ENCODE peak calls at places on chromosomes 13 and 19, in five cellular contexts. G is A549, B is HepG2, K is K562, N is GM12878. M is an unnamed sample.

GRCh38 chr13:79662882-79663281 is 181.9 kb downstream of the NDFIP2 start:
- DNase-seq in G (no peak), B (no peak), K (no peak), N (no peak), M (peak; percentile 42)

GRCh38 chr19:1474011-1474764 is 4.8 kb downstream of the C19orf25 start:
- DNase-seq in N (no peak), K (no peak), G (no peak), B (no peak), M (no peak)

GRCh38 chr19:44776402-44777096 is 1.1 kb upstream of the CBLC start:
- DNase-seq in B (no peak), K (no peak), G (no peak), N (no peak), M (no peak)

GRCh38 chr13:111384441-111385181 is 64.2 kb downstream of the TEX29 start:
- DNase-seq in K (no peak), B (no peak), N (no peak), G (no peak), M (no peak)

GRCh38 chr13:103815619-103816018 is 749.4 kb upstream of the SLC10A2 start:
- DNase-seq in G (no peak), B (no peak), K (no peak), N (no peak), M (no peak)

GRCh38 chr13:111938743-111939142 is 128.2 kb upstream of the SOX1 start:
- DNase-seq in N (no peak), B (no peak), K (no peak), G (no peak), M (no peak)

GRCh38 chr19:48877900-48878218 is 5.6 kb downstream of the PPP1R15A start:
- DNase-seq in N (no peak), B (no peak), G (no peak), K (no peak), M (peak; percentile 1)

GRCh38 chr19:54136086-54136863 is 1.3 kb upstream of the CNOT3 start:
- DNase-seq in B (no peak), N (no peak), K (peak; percentile 26), G (no peak), M (no peak)

GRCh38 chr13:114074671-114075315 is 57.6 kb downstream of the RASA3 start:
- DNase-seq in N (no peak), G (no peak), K (no peak), B (no peak), M (no peak)

GRCh38 chr13:85223883-85224656 is 575.1 kb downstream of the SLITRK6 start:
- DNase-seq in B (no peak), K (no peak), N (no peak), G (no peak), M (no peak)

GRCh38 chr19:15452111-15453047 is 2.6 kb upstream of the WIZ start:
- DNase-seq in K (peak; percentile 99), B (peak; percentile 69), N (no peak), G (peak; percentile 71), M (peak; percentile 94)

GRCh38 chr19:1354496-1355257 is 29.0 kb upstream of the NDUFS7 start:
- DNase-seq in K (peak; percentile 98), B (peak; percentile 82), G (peak; percentile 81), N (no peak), M (peak; percentile 88)

GRCh38 chr19:4929186-4929585 is 19.9 kb downstream of the UHRF1 start:
- DNase-seq in G (no peak), K (no peak), B (no peak), N (no peak), M (no peak)

GRCh38 chr13:81738364-81738763 is 1397.4 kb upstream of the SPRY2 start:
- DNase-seq in K (no peak), N (no peak), B (no peak), G (no peak), M (no peak)

GRCh38 chr13:19632915-19633339 is 532 bp upstream of the MPHOSPH8 start:
- DNase-seq in G (no peak), B (no peak), N (no peak), K (no peak), M (no peak)

GRCh38 chr13:39765801-39766463 is 110.5 kb downstream of the COG6 start:
- DNase-seq in B (no peak), K (no peak), N (no peak), G (no peak), M (peak; percentile 61)

GRCh38 chr13:77374786-77375185 is 47.9 kb upstream of the MYCBP2 start:
- DNase-seq in G (no peak), B (no peak), K (no peak), N (no peak), M (no peak)

GRCh38 chr19:45440873-45441654 is 17.3 kb upstream of the ERCC1 start:
- DNase-seq in G (no peak), B (no peak), K (peak; percentile 61), N (no peak), M (no peak)

GRCh38 chr19:15702590-15702930 is 25.3 kb upstream of the OR10H2 start:
- DNase-seq in N (no peak), G (no peak), K (peak; percentile 19), B (peak; percentile 83), M (peak; percentile 40)

GRCh38 chr19:43902399-43902798 is 32.7 kb downstream of the ZNF45 start:
- DNase-seq in K (no peak), N (no peak), G (no peak), B (no peak), M (no peak)

GRCh38 chr19:1232652-1233360 is 5.0 kb downstream of the CBARP start:
- DNase-seq in B (no peak), N (no peak), K (no peak), G (no peak), M (peak; percentile 54)

GRCh38 chr13:23574421-23574820 is 4.2 kb downstream of the TNFRSF19 start:
- DNase-seq in B (no peak), K (no peak), N (no peak), G (no peak), M (no peak)

GRCh38 chr19:45508931-45509691 is 1.8 kb downstream of the VASP start:
- DNase-seq in G (peak; percentile 92), N (peak; percentile 69), K (peak; percentile 89), B (peak; percentile 63), M (peak; percentile 49)

GRCh38 chr13:20825476-20825875 is 51.7 kb upstream of the EEF1AKMT1 start:
- DNase-seq in G (no peak), N (no peak), K (no peak), B (no peak), M (peak; percentile 18)

GRCh38 chr13:94009696-94010095 is 469.8 kb downstream of the DCT start:
- DNase-seq in N (no peak), G (no peak), B (no peak), K (no peak), M (no peak)

GRCh38 chr19:6930190-6930589 is 42.8 kb downstream of the ADGRE1 start:
- DNase-seq in N (no peak), G (no peak), K (no peak), B (no peak), M (no peak)

GRCh38 chr19:6925801-6926751 is 38.7 kb downstream of the ADGRE1 start:
- DNase-seq in G (peak; percentile 46), N (peak; percentile 68), B (no peak), K (no peak), M (no peak)
- TF ChIP-seq MAX in G (peak; percentile 35), N (no peak), B (no peak), K (no peak), M (no peak)

DNA sequence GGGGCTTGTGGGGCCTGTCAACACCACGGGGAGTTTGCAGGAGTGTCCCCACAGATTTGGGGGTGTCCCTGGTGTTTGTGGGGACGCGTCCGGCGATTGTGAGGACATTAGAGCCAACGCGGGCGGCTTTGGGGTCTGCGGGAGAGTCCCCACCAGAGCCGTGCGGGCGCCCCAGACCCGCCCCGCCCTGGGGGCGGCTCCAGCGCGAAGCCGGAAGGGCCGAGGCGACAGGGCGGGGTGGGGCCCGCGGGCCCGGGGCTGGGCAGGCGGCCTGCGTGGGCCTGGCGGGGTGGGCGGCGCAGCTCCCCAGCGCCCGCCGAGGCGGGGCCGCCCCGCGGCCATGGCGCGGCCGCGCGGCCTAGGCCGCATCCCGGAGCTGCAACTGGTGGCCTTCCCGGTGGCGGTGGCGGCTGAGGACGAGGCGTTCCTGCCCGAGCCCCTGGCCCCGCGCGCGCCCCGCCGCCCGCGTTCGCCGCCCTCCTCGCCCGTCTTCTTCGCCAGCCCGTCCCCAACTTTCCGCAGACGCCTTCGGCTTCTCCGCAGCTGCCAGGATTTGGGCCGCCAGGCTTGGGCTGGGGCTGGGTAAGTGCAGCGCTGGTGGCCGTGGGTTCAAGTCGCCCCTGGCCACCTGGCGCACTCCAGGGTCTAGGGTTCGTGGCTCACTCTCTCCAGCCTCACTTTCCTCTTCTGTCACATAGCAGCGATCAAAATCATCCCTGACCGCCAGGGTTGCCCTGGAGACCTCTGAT is 10.3 kb downstream of the PDE4A start:
- DNase-seq in N (no peak), G (no peak), B (no peak), K (peak; percentile 90), M (no peak)
- H3K4me2 ChIP-seq in N (peak overlapping the region; percentile 100), G (peak overlapping the region; percentile 79), B (peak overlapping the region; percentile 98), K (peak overlapping the region; percentile 94), M (peak overlapping the region; percentile 39)

DNA sequence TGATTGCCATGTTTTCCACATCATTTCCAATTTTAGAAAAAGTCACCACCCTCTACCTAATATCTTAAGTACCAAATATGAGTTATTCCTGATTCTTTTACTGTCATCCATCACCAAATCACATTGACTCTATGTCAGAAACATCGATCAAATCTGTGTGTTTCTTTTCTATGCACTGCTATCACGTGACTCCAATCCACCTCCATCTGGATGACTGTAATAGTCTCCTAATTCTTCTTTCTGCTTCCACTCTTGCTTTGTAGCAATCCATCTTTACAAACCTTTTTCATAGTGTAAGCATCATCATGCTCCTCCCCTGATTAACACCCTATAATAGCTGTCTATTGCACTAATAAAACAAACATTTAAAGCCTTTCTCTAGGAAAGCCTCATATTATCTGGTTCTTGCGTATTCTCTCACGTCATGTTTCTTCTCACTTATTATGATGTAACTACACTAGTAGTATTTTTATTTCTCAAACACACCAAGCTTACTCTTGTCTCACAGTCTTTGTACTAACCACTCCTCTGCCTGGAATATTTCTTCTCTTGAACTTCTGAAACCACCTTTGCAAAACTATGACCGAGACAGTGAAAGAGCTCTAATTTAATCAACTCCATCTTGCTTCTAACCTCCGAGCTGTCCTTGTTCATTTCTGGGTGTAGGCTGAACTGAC is 10.7 kb upstream of the FPR3 start:
- DNase-seq in G (no peak), B (no peak), K (no peak), N (no peak), M (no peak)
- TF ChIP-seq MYC in G (no peak), B (no peak), K (no peak), N (no peak), M (no peak)

DNA sequence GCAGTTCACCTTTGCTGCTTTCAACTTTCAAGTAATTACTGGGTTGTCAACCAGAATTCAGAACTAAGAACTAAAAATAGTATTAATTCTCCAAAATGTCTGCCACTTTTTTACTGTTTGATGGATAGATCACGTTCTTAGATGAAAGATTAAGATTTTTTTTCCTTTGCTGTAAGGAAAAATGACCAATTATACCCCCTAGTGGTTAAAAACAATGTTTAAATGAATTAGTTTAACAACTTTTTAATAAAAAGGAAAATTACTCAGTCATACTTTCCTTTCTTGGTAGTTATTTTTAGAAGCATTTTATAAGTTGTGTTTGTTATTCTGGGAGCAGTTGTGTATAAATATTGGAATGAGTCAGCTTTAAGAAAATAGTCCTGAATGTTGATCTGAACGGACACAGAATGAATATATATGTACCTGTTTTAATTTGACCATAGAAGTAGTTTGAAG is 4.6 kb downstream of the TM9SF2 start:
- DNase-seq in K (no peak), N (no peak), B (no peak), G (peak; percentile 16), M (peak; percentile 72)
- TF ChIP-seq MAX in K (no peak), N (no peak), B (no peak), G (no peak), M (no peak)

M was measured in endothelial cell of umbilical vein.